ENCODE peak calls at places on chromosomes 3 and 15, in nine cellular contexts. M, I, A, G, P, D, X, K and H are unnamed samples.
A peak's percentile ranks its signal among the peaks of the same experiment; 100 is the strongest.

GRCh38 chr3:26623409-26624208 is 1.0 kb downstream of the LRRC3B start:
- DNase-seq in M (no peak), I (no peak), A (peak; percentile 65), G (no peak), P (peak; percentile 31), D (no peak), X (no peak), K (no peak), H (no peak)

GRCh38 chr15:73284073-73284472 is 84.7 kb downstream of the HCN4 start:
- DNase-seq in M (peak; percentile 31), I (no peak), A (no peak), G (no peak), P (no peak), D (no peak), X (no peak), K (no peak), H (no peak)

GRCh38 chr3:454986-455385 is 258.4 kb downstream of the CHL1 start:
- DNase-seq in M (no peak), I (no peak), A (no peak), G (no peak), P (no peak), D (no peak), X (no peak), K (no peak), H (no peak)

GRCh38 chr3:141288331-141288990 is 56.8 kb downstream of the PXYLP1 start:
- DNase-seq in M (peak; percentile 13), I (no peak), A (no peak), G (no peak), P (no peak), D (no peak), X (no peak), K (no peak), H (peak; percentile 27)

GRCh38 chr15:59303641-59304433 is 68.8 kb downstream of the MYO1E start:
- DNase-seq in M (no peak), I (peak; percentile 57), A (no peak), G (no peak), P (no peak), D (no peak), X (no peak), K (no peak), H (no peak)

GRCh38 chr3:170563712-170564423 is 22.0 kb downstream of the SLC7A14 start:
- DNase-seq in M (peak; percentile 71), I (peak; percentile 29), A (no peak), G (no peak), P (no peak), D (no peak), X (no peak), K (no peak), H (no peak)

GRCh38 chr3:89314454-89314853 is 207.0 kb downstream of the EPHA3 start:
- DNase-seq in M (peak; percentile 79), I (peak; percentile 5), A (peak; percentile 59), G (no peak), P (peak; percentile 38), D (no peak), X (peak; percentile 12), K (no peak), H (no peak)

GRCh38 chr3:171865191-171865865 is 22.2 kb downstream of the TMEM212 start:
- DNase-seq in M (peak; percentile 7), I (no peak), A (no peak), G (no peak), P (no peak), D (no peak), X (no peak), K (no peak), H (no peak)

GRCh38 chr3:151372063-151372820 is 12.3 kb downstream of the P2RY12 start:
- DNase-seq in M (peak; percentile 74), I (no peak), A (no peak), G (no peak), P (no peak), D (no peak), X (no peak), K (no peak), H (no peak)

GRCh38 chr3:16388850-16389411 is 123.9 kb downstream of the OXNAD1 start:
- DNase-seq in M (peak; percentile 60), I (no peak), A (no peak), G (no peak), P (no peak), D (no peak), X (no peak), K (no peak), H (no peak)

GRCh38 chr3:12143949-12144504 is 14.7 kb downstream of the TIMP4 start:
- DNase-seq in M (peak; percentile 80), I (peak; percentile 62), A (no peak), G (peak; percentile 85), P (no peak), D (no peak), X (no peak), K (no peak), H (peak; percentile 97)

GRCh38 chr3:148464246-148464645 is 233.5 kb upstream of the AGTR1 start:
- DNase-seq in M (peak; percentile 44), I (no peak), A (no peak), G (no peak), P (no peak), D (no peak), X (no peak), K (no peak), H (no peak)